ENCODE peak calls at places on chromosomes 13 and 19, in four cellular contexts. D is neural crest cell, S is ACHN, N is amniotic stem cell. M is an unnamed sample.

GRCh38 chr13:76016799-76017198 is 380.7 kb downstream of the LMO7 start:
- DNase-seq in S (peak), D (no peak), N (no peak), M (no peak)

GRCh38 chr13:67119481-67119883 is 110.7 kb downstream of the PCDH9 start:
- DNase-seq in S (peak), N (peak), D (no peak), M (peak)

GRCh38 chr19:35061583-35062373 is 20.3 kb downstream of the HPN start:
- DNase-seq in D (no peak), N (no peak), S (no peak), M (no peak)

GRCh38 chr13:20720499-20720898 is 17.0 kb downstream of the IL17D start:
- DNase-seq in S (no peak), D (no peak), N (no peak), M (no peak)

GRCh38 chr19:56837492-56837891 is 3.0 kb downstream of the PEG3 start:
- DNase-seq in D (no peak), S (no peak), N (no peak), M (no peak)

GRCh38 chr13:109344552-109345157 is 441.7 kb downstream of the IRS2 start:
- DNase-seq in S (peak), D (no peak), N (peak), M (peak)

GRCh38 chr13:38641164-38641948 is 45.5 kb upstream of the FREM2 start:
- DNase-seq in S (peak), N (no peak), D (no peak), M (no peak)

GRCh38 chr13:77896536-77896935 is 22.1 kb downstream of the EDNRB start:
- DNase-seq in N (no peak), S (no peak), D (no peak), M (no peak)

GRCh38 chr13:97743946-97744345 is 209.5 kb upstream of the IPO5 start:
- DNase-seq in S (no peak), N (no peak), D (no peak), M (no peak)

GRCh38 chr13:44713793-44714469 is 137.8 kb upstream of the TSC22D1 start:
- DNase-seq in D (no peak), N (peak), S (peak), M (peak)

GRCh38 chr19:2962018-2962670 is 15.2 kb upstream of the TLE6 start:
- DNase-seq in S (peak), D (peak), N (peak), M (peak)